ENCODE peak calls at places on chromosomes 5 and 9, in ten cellular contexts. R, A, U, B, Y, Q, L, W, V and T are unnamed samples.

GRCh38 chr5:145548097-145548496 is 287.0 kb downstream of the PRELID2 start:
- DNase-seq in Y (no peak), V (no peak), L (no peak), R (no peak), Q (no peak), W (no peak), U (no peak), A (no peak), B (no peak), T (no peak)

GRCh38 chr5:145811834-145812625 is 23.1 kb downstream of the PRELID2 start:
- DNase-seq in L (no peak), A (peak), R (no peak), Y (no peak), W (no peak), Q (peak), V (no peak), U (no peak), B (no peak), T (no peak)

GRCh38 chr9:109887079-109887478 is 107.1 kb downstream of the PALM2AKAP2 start:
- DNase-seq in B (no peak), W (no peak), Y (no peak), L (no peak), Q (peak), A (no peak), R (no peak), V (no peak), U (no peak), T (no peak)

GRCh38 chr5:113380299-113381014 is 54.3 kb downstream of the TSSK1B start:
- DNase-seq in W (no peak), R (peak), U (no peak), Y (no peak), V (no peak), L (no peak), Q (no peak), B (no peak), A (no peak), T (no peak)

GRCh38 chr5:135219868-135220267 is 179.2 kb downstream of the MACROH2A1 start:
- DNase-seq in R (no peak), L (no peak), W (no peak), Y (no peak), A (no peak), U (no peak), V (no peak), Q (no peak), B (no peak), T (no peak)

GRCh38 chr9:133168432-133168831 is 4.7 kb upstream of the GBGT1 start:
- DNase-seq in U (no peak), L (no peak), V (no peak), R (no peak), W (no peak), Y (no peak), A (no peak), B (peak), Q (peak), T (peak)

GRCh38 chr5:133942589-133943474 is 25.6 kb downstream of the C5orf15 start:
- DNase-seq in B (no peak), R (no peak), L (no peak), U (no peak), W (no peak), V (no peak), Y (no peak), A (no peak), Q (no peak), T (no peak)

GRCh38 chr5:84017704-84018240 is 297.1 kb upstream of the HAPLN1 start:
- DNase-seq in B (no peak), V (no peak), A (no peak), Q (peak), R (no peak), W (no peak), L (no peak), Y (no peak), U (no peak), T (no peak)

GRCh38 chr5:154309361-154309725 is 118.8 kb downstream of the GALNT10 start:
- DNase-seq in L (no peak), W (no peak), B (no peak), R (no peak), V (no peak), A (no peak), Y (no peak), Q (peak), U (no peak), T (no peak)

GRCh38 chr9:14245901-14246525 is 67.9 kb downstream of the NFIB start:
- DNase-seq in A (no peak), Y (no peak), Q (peak), U (no peak), B (no peak), L (peak), R (no peak), V (no peak), W (no peak), T (no peak)

GRCh38 chr5:10635861-10636350 is 72.0 kb downstream of the ANKRD33B start:
- DNase-seq in W (no peak), Q (no peak), V (no peak), U (no peak), Y (no peak), R (no peak), A (no peak), L (no peak), B (no peak), T (no peak)

GRCh38 chr9:97954550-97954989 is 16.6 kb upstream of the HEMGN start:
- DNase-seq in B (peak), L (no peak), A (peak), V (no peak), U (peak), Q (peak), Y (peak), R (peak), W (peak), T (peak)

GRCh38 chr9:116280529-116280928 is 126.9 kb downstream of the PAPPA start:
- DNase-seq in A (peak), V (no peak), L (no peak), Q (peak), Y (no peak), U (no peak), W (no peak), R (no peak), B (no peak), T (no peak)

GRCh38 chr5:181221105-181221791 is 1.8 kb upstream of the TRIM41 start:
- DNase-seq in A (no peak), R (no peak), Y (peak), U (peak), V (no peak), W (no peak), Q (no peak), B (no peak), L (no peak), T (no peak)

GRCh38 chr9:81754245-81754644 is 64.9 kb upstream of the TLE1 start:
- DNase-seq in U (no peak), V (no peak), Y (no peak), A (no peak), L (no peak), W (no peak), R (no peak), B (no peak), Q (no peak), T (no peak)

GRCh38 chr9:35771524-35771923 is 17.4 kb upstream of the MSMP start:
- DNase-seq in L (no peak), U (no peak), Y (no peak), Q (peak), W (no peak), A (no peak), V (no peak), R (no peak), B (no peak), T (no peak)

GRCh38 chr5:144011348-144011861 is 159.1 kb downstream of the YIPF5 start:
- DNase-seq in Y (no peak), W (no peak), U (no peak), A (no peak), L (no peak), V (no peak), B (no peak), R (no peak), Q (no peak), T (no peak)

GRCh38 chr5:54756301-54756700 is 229.1 kb downstream of the ESM1 start:
- DNase-seq in U (no peak), R (peak), Y (no peak), B (no peak), V (no peak), Q (no peak), L (no peak), A (no peak), W (no peak), T (no peak)

GRCh38 chr5:24547127-24547526 is 97.7 kb downstream of the CDH10 start:
- DNase-seq in W (no peak), Y (no peak), L (no peak), U (no peak), B (no peak), R (no peak), A (no peak), Q (no peak), V (no peak), T (no peak)

GRCh38 chr9:129352157-129352870 is 174.3 kb upstream of the IER5L start:
- DNase-seq in U (no peak), A (no peak), B (no peak), L (no peak), Y (no peak), V (no peak), R (peak), Q (no peak), W (no peak), T (no peak)

GRCh38 chr5:19256036-19256435 is 732.0 kb downstream of the CDH18 start:
- DNase-seq in U (peak), Q (no peak), V (no peak), B (no peak), Y (no peak), W (no peak), A (no peak), R (no peak), L (no peak), T (no peak)

GRCh38 chr9:15262581-15262980 is 44.4 kb downstream of the TTC39B start:
- DNase-seq in Y (no peak), U (no peak), V (no peak), R (no peak), Q (no peak), W (no peak), A (no peak), L (no peak), B (no peak), T (no peak)

GRCh38 chr9:125700791-125701190 is 6.2 kb downstream of the MAPKAP1 start:
- DNase-seq in W (no peak), A (no peak), U (no peak), L (no peak), Q (peak), B (peak), R (no peak), Y (no peak), V (no peak), T (no peak)